ENCODE peak calls at places on chromosomes 11 and 22, in four cellular contexts. M, F, W and A are unnamed samples.

GRCh38 chr22:32677876-32678275 is 123.6 kb upstream of the TIMP3 start:
- DNase-seq in M (no peak), W (no peak), F (no peak), A (no peak)

GRCh38 chr11:14445542-14446530 is 53.8 kb downstream of the COPB1 start:
- DNase-seq in W (no peak), M (no peak), F (peak; percentile 51), A (no peak)

GRCh38 chr11:121225402-121225801 is 67.2 kb upstream of the SC5D start:
- DNase-seq in W (no peak), F (no peak), M (no peak), A (no peak)

GRCh38 chr11:66313321-66314185 is 3.3 kb downstream of the CD248 start:
- DNase-seq in W (peak; percentile 74), F (peak; percentile 13), M (peak; percentile 96), A (peak; percentile 42)

GRCh38 chr22:48112687-48113521 is 1350.5 kb downstream of the TBC1D22A start:
- DNase-seq in W (no peak), F (no peak), M (no peak), A (no peak)

GRCh38 chr11:59456661-59457060 is at the start of gene OR4D6:
- DNase-seq in M (no peak), W (no peak), F (no peak), A (no peak)

GRCh38 chr11:131666617-131667016 is 296.2 kb downstream of the NTM start:
- DNase-seq in M (no peak), W (no peak), F (peak; percentile 95), A (no peak)

GRCh38 chr11:20127671-20128527 is 32.4 kb downstream of the DBX1 start:
- DNase-seq in W (peak; percentile 84), M (peak; percentile 74), F (peak; percentile 57), A (peak; percentile 69)

GRCh38 chr22:20256562-20257473 is 11.3 kb downstream of the RTN4R start:
- DNase-seq in M (no peak), W (no peak), F (no peak), A (no peak)